ENCODE peak calls at places on chromosomes 2 and 18, in five cellular contexts. K is CD8-positive, alpha-beta T cell; Z is AG04450; X is heart left ventricle; W is PC-3. S is an unnamed sample.

GRCh38 chr18:3186678-3187658 is 32.8 kb downstream of the MYOM1 start:
- DNase-seq in K (no peak), Z (no peak), X (no peak), W (peak; percentile 48), S (no peak)

GRCh38 chr2:64770781-64771334 is 117.1 kb upstream of the SERTAD2 start:
- DNase-seq in K (no peak), Z (peak; percentile 73), X (peak; percentile 51), W (peak; percentile 95), S (no peak)

GRCh38 chr2:147382322-147382948 is 462.4 kb upstream of the ACVR2A start:
- DNase-seq in K (no peak), Z (no peak), X (no peak), W (no peak), S (no peak)

GRCh38 chr18:3634250-3634939 is 184.4 kb downstream of the TGIF1 start:
- DNase-seq in K (no peak), Z (no peak), X (no peak), W (no peak), S (no peak)

GRCh38 chr2:86229221-86229620 is 30.0 kb downstream of the MRPL35 start:
- DNase-seq in K (no peak), Z (no peak), X (no peak), W (no peak), S (no peak)

GRCh38 chr2:8986327-8986976 is 17.0 kb downstream of the MBOAT2 start:
- DNase-seq in K (no peak), Z (no peak), X (no peak), W (peak; percentile 13), S (no peak)

GRCh38 chr2:240089306-240089705 is 36.0 kb upstream of the OR6B3 start:
- DNase-seq in K (no peak), Z (no peak), X (no peak), W (no peak), S (no peak)

GRCh38 chr18:3454365-3455089 is 4.6 kb downstream of the TGIF1 start:
- DNase-seq in K (peak; percentile 37), Z (no peak), X (no peak), W (peak; percentile 76), S (no peak)

GRCh38 chr18:907880-908512 is 3.3 kb downstream of the ADCYAP1 start:
- DNase-seq in K (no peak), Z (no peak), X (peak; percentile 58), W (no peak), S (no peak)

GRCh38 chr2:212726403-212726802 is 187.8 kb upstream of the ERBB4 start:
- DNase-seq in K (no peak), Z (no peak), X (no peak), W (no peak), S (peak; percentile 73)

GRCh38 chr2:102155703-102156515 is 13.4 kb downstream of the IL1R1 start:
- DNase-seq in K (no peak), Z (no peak), X (no peak), W (no peak), S (no peak)

GRCh38 chr18:58268849-58269248 is 224.8 kb downstream of the NEDD4L start:
- DNase-seq in K (no peak), Z (no peak), X (no peak), W (peak; percentile 96), S (peak; percentile 67)

GRCh38 chr18:24022141-24022540 is 7.6 kb downstream of the TTC39C start:
- DNase-seq in K (no peak), Z (no peak), X (no peak), W (no peak), S (no peak)

GRCh38 chr2:232486558-232487384 is 863 bp downstream of the ECEL1 start:
- DNase-seq in K (no peak), Z (no peak), X (peak; percentile 42), W (no peak), S (no peak)

GRCh38 chr2:22497789-22498188 is 887.2 kb upstream of the KLHL29 start:
- DNase-seq in K (no peak), Z (no peak), X (no peak), W (no peak), S (no peak)

GRCh38 chr18:76957384-76958355 is 135.3 kb downstream of the ZNF236 start:
- DNase-seq in K (no peak), Z (no peak), X (no peak), W (no peak), S (no peak)

GRCh38 chr2:144320491-144320890 is 199.4 kb downstream of the ZEB2 start:
- DNase-seq in K (peak; percentile 62), Z (no peak), X (no peak), W (peak; percentile 78), S (no peak)

GRCh38 chr2:108927936-108928659 is 60.9 kb downstream of the EDAR start:
- DNase-seq in K (peak; percentile 50), Z (peak; percentile 16), X (no peak), W (peak; percentile 72), S (no peak)

GRCh38 chr2:7840651-7841380 is 841.0 kb upstream of the ID2 start:
- DNase-seq in K (no peak), Z (no peak), X (no peak), W (no peak), S (no peak)

GRCh38 chr2:68747413-68747812 is 12.8 kb downstream of the ARHGAP25 start:
- DNase-seq in K (peak; percentile 2), Z (no peak), X (no peak), W (no peak), S (no peak)

GRCh38 chr2:175744000-175744399 is 258.1 kb downstream of the LNPK start:
- DNase-seq in K (no peak), Z (no peak), X (no peak), W (no peak), S (no peak)

GRCh38 chr18:79388043-79388442 is 7.7 kb upstream of the NFATC1 start:
- DNase-seq in K (no peak), Z (no peak), X (peak; percentile 36), W (no peak), S (no peak)

GRCh38 chr2:44954306-44954901 is 12.9 kb downstream of the SIX3 start:
- DNase-seq in K (no peak), Z (no peak), X (no peak), W (no peak), S (no peak)

GRCh38 chr2:176583530-176584101 is 314.4 kb downstream of the MTX2 start:
- DNase-seq in K (no peak), Z (no peak), X (no peak), W (peak; percentile 83), S (no peak)

GRCh38 chr2:199977984-199978415 is 22.6 kb downstream of the MAIP1 start:
- DNase-seq in K (no peak), Z (no peak), X (no peak), W (peak; percentile 93), S (peak; percentile 67)

GRCh38 chr2:85936421-85937068 is 47.8 kb upstream of the ST3GAL5 start:
- DNase-seq in K (no peak), Z (no peak), X (no peak), W (no peak), S (no peak)

GRCh38 chr2:200851398-200852248 is 12.8 kb downstream of the CLK1 start:
- DNase-seq in K (no peak), Z (no peak), X (no peak), W (no peak), S (no peak)

GRCh38 chr2:47339745-47340541 is 63.0 kb upstream of the MSH2 start:
- DNase-seq in K (no peak), Z (no peak), X (no peak), W (peak; percentile 97), S (peak; percentile 69)

GRCh38 chr2:106551466-106552130 is 64.4 kb downstream of the CD8B2 start:
- DNase-seq in K (no peak), Z (no peak), X (no peak), W (no peak), S (no peak)

GRCh38 chr2:23788100-23788499 is 138.8 kb downstream of the ATAD2B start:
- DNase-seq in K (no peak), Z (no peak), X (no peak), W (peak; percentile 86), S (no peak)

GRCh38 chr2:140596447-140596846 is 1534.4 kb downstream of the LRP1B start:
- DNase-seq in K (no peak), Z (no peak), X (no peak), W (no peak), S (no peak)

GRCh38 chr2:79982445-79982844 is 322.1 kb downstream of the LRRTM1 start:
- DNase-seq in K (no peak), Z (no peak), X (no peak), W (peak; percentile 22), S (no peak)

GRCh38 chr2:62475172-62476011 is 30.6 kb downstream of the TMEM17 start:
- DNase-seq in K (no peak), Z (no peak), X (peak; percentile 71), W (no peak), S (no peak)

DNA sequence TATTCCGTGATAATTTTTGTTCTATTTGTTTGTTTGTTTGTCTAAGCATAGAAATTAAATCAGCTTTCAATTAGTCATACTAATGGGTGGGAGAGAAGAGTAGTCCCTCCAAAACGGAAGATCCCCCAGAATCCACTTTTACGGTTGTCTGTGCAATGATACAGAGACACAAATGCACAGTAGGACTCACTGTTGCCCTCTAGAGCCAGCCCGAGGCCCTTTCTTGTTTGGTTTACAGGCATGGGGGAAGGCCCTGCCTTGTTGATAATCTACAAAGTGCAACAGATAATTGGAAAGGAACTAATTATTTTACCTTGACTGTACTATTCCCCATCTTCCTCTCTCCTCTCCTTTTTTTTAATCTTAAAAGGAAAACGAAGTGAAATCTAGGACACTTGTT is 121.1 kb downstream of the ACOXL start:
- DNase-seq in K (peak; percentile 57), Z (no peak), X (no peak), W (peak; percentile 50), S (no peak)
- TF ChIP-seq CTCF in K (peak; percentile 67), Z (peak; percentile 62), X (peak; percentile 51), W (peak; percentile 76), S (peak; percentile 58)

DNA sequence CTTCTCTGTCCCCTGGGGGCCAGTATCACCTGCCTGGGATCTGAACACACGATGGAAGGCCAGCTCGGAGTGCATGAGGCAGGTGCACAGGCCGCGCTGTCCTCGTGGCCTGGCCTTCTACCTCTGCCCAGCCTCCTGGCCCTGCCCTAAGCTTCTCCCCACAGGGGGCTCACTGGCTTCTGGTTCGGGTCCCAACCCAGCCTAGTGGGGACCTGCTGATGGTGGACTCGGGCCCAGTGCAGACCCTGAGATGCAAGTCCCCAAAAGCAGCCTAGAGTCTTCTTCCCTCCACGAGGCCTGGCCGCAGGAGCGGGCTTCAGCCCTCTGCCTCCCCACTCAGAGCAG is 3.4 kb downstream of the ERFE start:
- DNase-seq in K (no peak), Z (no peak), X (no peak), W (no peak), S (no peak)
- H3K27me3 ChIP-seq in K (peaks cover 11% of the 10 kb centered on the region), Z (no peaks in the 10 kb centered on the region), X (peaks cover 14% of the 10 kb centered on the region), W (no peaks in the 10 kb centered on the region), S (no peaks in the 10 kb centered on the region)

GRCh38 chr2:74414913-74415761 is 6.3 kb downstream of the C2orf81 start:
- DNase-seq in K (peak; percentile 43), Z (no peak), X (peak; percentile 80), W (no peak), S (no peak)
- H3K4me3 ChIP-seq in K (peak overlapping the region; percentile 58), Z (peak overlapping the region; percentile 36), X (peak overlapping the region; percentile 64), W (no peak overlapping the region), S (peak overlapping the region; percentile 36)

DNA sequence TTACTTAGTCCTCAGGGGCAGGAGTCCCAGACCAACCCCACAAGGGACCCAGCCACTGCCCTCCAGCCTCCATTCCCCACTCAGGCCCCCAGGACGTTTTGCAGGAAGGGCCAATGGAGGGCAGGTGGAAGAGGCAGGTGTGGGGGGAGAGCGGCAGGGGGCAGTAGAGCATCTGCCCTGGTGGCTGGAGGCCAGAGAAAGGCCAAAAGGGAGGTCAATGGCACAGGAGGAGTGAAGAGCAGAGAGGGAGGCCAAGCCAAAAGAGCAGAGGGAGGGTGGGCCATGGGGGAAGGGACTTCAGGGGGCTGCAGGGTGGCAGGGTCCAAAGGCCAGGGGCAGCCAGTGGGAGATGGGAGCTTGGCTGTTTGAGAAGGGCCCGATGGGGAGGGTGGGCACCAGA is 17.3 kb upstream of the GPR55 start:
- DNase-seq in K (no peak), Z (no peak), X (peak; percentile 39), W (no peak), S (no peak)
- TF ChIP-seq CTCF in K (no peak), Z (no peak), X (no peak), W (no peak), S (no peak)